ENCODE peak calls at places on chromosomes 5 and 9, in ten cellular contexts. S, Z, B, G, F, R, J, T, P and V are unnamed samples.

GRCh38 chr9:87503970-87504369 is 6.3 kb downstream of the DAPK1 start:
- DNase-seq in S (no peak), Z (no peak), B (no peak), G (no peak), F (no peak), R (no peak), J (no peak), T (no peak), P (no peak), V (no peak)

GRCh38 chr9:117160254-117160653 is 254.6 kb downstream of the ASTN2 start:
- DNase-seq in S (no peak), Z (no peak), B (no peak), G (no peak), F (no peak), R (no peak), J (no peak), T (no peak), P (no peak), V (no peak)

GRCh38 chr9:114611516-114612271 is 603 bp downstream of the TMEM268 start:
- DNase-seq in S (peak; percentile 89), Z (no peak), B (peak; percentile 61), G (peak; percentile 55), F (peak; percentile 55), R (peak; percentile 70), J (no peak), T (peak; percentile 76), P (peak; percentile 70), V (peak; percentile 60)

GRCh38 chr5:134046801-134047707 is 42.3 kb upstream of the VDAC1 start:
- DNase-seq in S (no peak), Z (no peak), B (no peak), G (no peak), F (no peak), R (no peak), J (no peak), T (no peak), P (no peak), V (no peak)

GRCh38 chr5:119221330-119221729 is 134.5 kb upstream of the TNFAIP8 start:
- DNase-seq in S (no peak), Z (no peak), B (no peak), G (no peak), F (no peak), R (no peak), J (no peak), T (no peak), P (no peak), V (no peak)

GRCh38 chr9:20728493-20729220 is 44.6 kb downstream of the FOCAD start:
- DNase-seq in S (no peak), Z (no peak), B (no peak), G (no peak), F (peak; percentile 44), R (no peak), J (no peak), T (no peak), P (no peak), V (no peak)

GRCh38 chr5:553874-554273 is 29.6 kb upstream of the SLC9A3 start:
- DNase-seq in S (no peak), Z (no peak), B (no peak), G (no peak), F (no peak), R (peak; percentile 69), J (no peak), T (no peak), P (no peak), V (no peak)

GRCh38 chr5:33891731-33892418 is at the start of gene ADAMTS12:
- DNase-seq in S (peak; percentile 76), Z (no peak), B (no peak), G (no peak), F (peak; percentile 66), R (no peak), J (peak; percentile 74), T (peak; percentile 63), P (peak; percentile 46), V (peak; percentile 46)

GRCh38 chr5:39376293-39376714 is 12.0 kb upstream of the C9 start:
- DNase-seq in S (no peak), Z (no peak), B (peak; percentile 72), G (peak; percentile 14), F (peak; percentile 11), R (peak; percentile 51), J (no peak), T (peak; percentile 53), P (peak; percentile 53), V (peak; percentile 15)

GRCh38 chr9:108599571-108599970 is 256.2 kb downstream of the ACTL7B start:
- DNase-seq in S (no peak), Z (no peak), B (no peak), G (no peak), F (no peak), R (no peak), J (no peak), T (no peak), P (no peak), V (no peak)

GRCh38 chr9:2798423-2798822 is 45.5 kb downstream of the PUM3 start:
- DNase-seq in S (no peak), Z (no peak), B (no peak), G (no peak), F (no peak), R (no peak), J (no peak), T (no peak), P (no peak), V (no peak)
- H3K36me3 ChIP-seq in S (no peaks in the 10 kb centered on the region), Z (peaks cover 45% of the 10 kb centered on the region), B (peaks cover 20% of the 10 kb centered on the region), G (peaks cover 16% of the 10 kb centered on the region), F (peaks cover 40% of the 10 kb centered on the region), R (no peaks in the 10 kb centered on the region), J (peaks cover 86% of the 10 kb centered on the region), T (no peaks in the 10 kb centered on the region), P (peaks cover 22% of the 10 kb centered on the region), V (peaks cover 11% of the 10 kb centered on the region)

GRCh38 chr5:14472986-14473567 is 108.5 kb upstream of the OTULINL start:
- DNase-seq in S (no peak), Z (no peak), B (no peak), G (no peak), F (no peak), R (no peak), J (no peak), T (no peak), P (no peak), V (no peak)

GRCh38 chr5:14479143-14479701 is 102.4 kb upstream of the OTULINL start:
- DNase-seq in S (no peak), Z (no peak), B (no peak), G (no peak), F (no peak), R (no peak), J (no peak), T (no peak), P (no peak), V (no peak)

GRCh38 chr5:14476791-14477435 is 104.7 kb upstream of the OTULINL start:
- DNase-seq in S (no peak), Z (no peak), B (no peak), G (no peak), F (peak; percentile 67), R (no peak), J (no peak), T (no peak), P (no peak), V (no peak)

GRCh38 chr5:14471557-14471956 is 110.0 kb upstream of the OTULINL start:
- DNase-seq in S (no peak), Z (no peak), B (no peak), G (no peak), F (no peak), R (no peak), J (no peak), T (no peak), P (no peak), V (no peak)

GRCh38 chr5:14475013-14475412 is 106.6 kb upstream of the OTULINL start:
- DNase-seq in S (no peak), Z (no peak), B (no peak), G (no peak), F (no peak), R (no peak), J (peak; percentile 92), T (no peak), P (no peak), V (no peak)
- H3K36me3 ChIP-seq in S (no peaks in the 10 kb centered on the region), Z (no peaks in the 10 kb centered on the region), B (no peaks in the 10 kb centered on the region), G (no peaks in the 10 kb centered on the region), F (peaks cover 90% of the 10 kb centered on the region), R (no peaks in the 10 kb centered on the region), J (peaks cover 96% of the 10 kb centered on the region), T (no peaks in the 10 kb centered on the region), P (peaks cover 40% of the 10 kb centered on the region), V (peaks cover 25% of the 10 kb centered on the region)

GRCh38 chr9:7196467-7196866 is 438.7 kb downstream of the KDM4C start:
- DNase-seq in S (no peak), Z (no peak), B (no peak), G (no peak), F (no peak), R (no peak), J (no peak), T (no peak), P (no peak), V (no peak)

GRCh38 chr9:7192266-7192665 is 434.5 kb downstream of the KDM4C start:
- DNase-seq in S (no peak), Z (no peak), B (no peak), G (no peak), F (no peak), R (no peak), J (no peak), T (no peak), P (no peak), V (no peak)
- H3K36me3 ChIP-seq in S (no peaks in the 10 kb centered on the region), Z (no peaks in the 10 kb centered on the region), B (no peaks in the 10 kb centered on the region), G (no peaks in the 10 kb centered on the region), F (no peaks in the 10 kb centered on the region), R (no peaks in the 10 kb centered on the region), J (no peaks in the 10 kb centered on the region), T (no peaks in the 10 kb centered on the region), P (no peaks in the 10 kb centered on the region), V (no peaks in the 10 kb centered on the region)

DNA sequence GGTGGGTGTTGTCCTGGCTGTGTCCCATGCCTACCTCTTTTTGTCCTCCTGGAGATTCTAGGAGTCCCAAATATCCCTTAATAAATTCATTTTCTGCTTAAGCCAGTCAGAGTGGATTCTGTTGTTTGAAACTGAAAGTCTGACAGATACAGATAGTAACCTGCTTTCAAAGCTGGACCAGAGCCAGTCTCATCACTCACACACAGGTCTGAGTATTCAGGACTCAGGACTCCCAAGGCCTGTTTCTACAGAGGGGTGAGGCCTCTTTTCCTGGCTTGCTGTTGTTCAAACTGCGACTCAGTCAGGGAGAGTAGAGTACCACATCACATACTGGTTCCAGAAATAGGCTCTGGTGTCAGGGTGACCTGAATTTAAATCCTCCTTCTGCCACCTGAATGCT is 190.1 kb downstream of the PAX5 start:
- DNase-seq in S (no peak), Z (no peak), B (peak; percentile 17), G (no peak), F (no peak), R (no peak), J (no peak), T (no peak), P (no peak), V (no peak)
- H3K36me3 ChIP-seq in S (no peaks in the 10 kb centered on the region), Z (no peaks in the 10 kb centered on the region), B (no peaks in the 10 kb centered on the region), G (no peaks in the 10 kb centered on the region), F (no peaks in the 10 kb centered on the region), R (no peaks in the 10 kb centered on the region), J (no peaks in the 10 kb centered on the region), T (no peaks in the 10 kb centered on the region), P (no peaks in the 10 kb centered on the region), V (peaks cover 61% of the 10 kb centered on the region)